ENCODE peak calls at places on chromosomes 12 and 14, in eight cellular contexts. H is body of pancreas, E is prostate gland, F is testis, M is A549, G is NB4, Z is heart left ventricle, L is uterus. K is an unnamed sample.

GRCh38 chr12:109621864-109622485 is 48.4 kb downstream of the MVK start:
- DNase-seq in H (no peak), E (no peak), F (no peak), M (no peak), G (no peak), Z (no peak), L (no peak), K (no peak)

GRCh38 chr12:64943686-64944085 is 119.2 kb downstream of the TBC1D30 start:
- DNase-seq in H (no peak), E (no peak), F (no peak), M (no peak), G (peak; percentile 59), Z (no peak), L (no peak), K (no peak)

GRCh38 chr14:56202256-56202655 is 84.0 kb downstream of the PELI2 start:
- DNase-seq in H (no peak), E (no peak), F (no peak), M (no peak), G (no peak), Z (no peak), L (no peak), K (no peak)

GRCh38 chr12:10624631-10625030 is 11.2 kb upstream of the MAGOHB start:
- DNase-seq in H (no peak), E (no peak), F (no peak), M (no peak), G (no peak), Z (no peak), L (no peak), K (no peak)

GRCh38 chr12:122094735-122095561 is 16.4 kb downstream of the MLXIP start:
- DNase-seq in H (no peak), E (no peak), F (no peak), M (no peak), G (peak; percentile 43), Z (no peak), L (no peak), K (no peak)

GRCh38 chr12:14975451-14975850 is 2.6 kb downstream of the PDE6H start:
- DNase-seq in H (no peak), E (no peak), F (no peak), M (no peak), G (no peak), Z (no peak), L (no peak), K (no peak)

GRCh38 chr12:14111230-14111865 is 129.9 kb upstream of the GRIN2B start:
- DNase-seq in H (no peak), E (no peak), F (no peak), M (peak; percentile 8), G (peak; percentile 4), Z (no peak), L (no peak), K (no peak)

GRCh38 chr14:41605550-41606248 is 977 bp upstream of the LRFN5 start:
- DNase-seq in H (no peak), E (no peak), F (peak; percentile 57), M (no peak), G (no peak), Z (no peak), L (peak; percentile 16), K (no peak)

GRCh38 chr12:2834581-2835491 is at the start of gene NRIP2:
- DNase-seq in H (peak; percentile 30), E (no peak), F (peak; percentile 42), M (no peak), G (no peak), Z (peak; percentile 44), L (peak; percentile 63), K (no peak)

GRCh38 chr12:3222935-3223334 is 145.8 kb downstream of the TSPAN9 start:
- DNase-seq in H (no peak), E (no peak), F (no peak), M (no peak), G (no peak), Z (no peak), L (no peak), K (no peak)

GRCh38 chr14:66228267-66228970 is 257.8 kb upstream of the CCDC196 start:
- DNase-seq in H (no peak), E (no peak), F (no peak), M (no peak), G (peak; percentile 3), Z (no peak), L (no peak), K (no peak)

GRCh38 chr12:108305520-108305919 is 33.6 kb downstream of the CMKLR1 start:
- DNase-seq in H (peak; percentile 64), E (peak; percentile 21), F (peak; percentile 87), M (no peak), G (peak; percentile 68), Z (peak; percentile 92), L (peak; percentile 94), K (peak; percentile 50)

GRCh38 chr14:94132285-94132887 is 3.0 kb upstream of the IFI27L2 start:
- DNase-seq in H (peak; percentile 59), E (peak; percentile 37), F (peak; percentile 83), M (peak; percentile 55), G (peak; percentile 73), Z (no peak), L (peak; percentile 62), K (no peak)

GRCh38 chr12:92369643-92370042 is 224.0 kb upstream of the BTG1 start:
- DNase-seq in H (no peak), E (no peak), F (no peak), M (no peak), G (no peak), Z (no peak), L (no peak), K (peak; percentile 59)

GRCh38 chr12:102478416-102479098 is 1.8 kb downstream of the IGF1 start:
- DNase-seq in H (no peak), E (no peak), F (no peak), M (no peak), G (no peak), Z (no peak), L (no peak), K (no peak)

GRCh38 chr12:47114481-47114892 is 34.7 kb upstream of the AMIGO2 start:
- DNase-seq in H (no peak), E (no peak), F (no peak), M (no peak), G (no peak), Z (no peak), L (no peak), K (no peak)

GRCh38 chr14:72878746-72879145 is 15.2 kb downstream of the DPF3 start:
- DNase-seq in H (no peak), E (no peak), F (no peak), M (no peak), G (no peak), Z (no peak), L (no peak), K (no peak)

GRCh38 chr14:77124345-77125274 is 17.0 kb downstream of the ZDHHC22 start:
- DNase-seq in H (peak; percentile 57), E (peak; percentile 37), F (peak; percentile 74), M (no peak), G (peak; percentile 18), Z (peak; percentile 36), L (no peak), K (no peak)

GRCh38 chr14:89792489-89793366 is 161.8 kb downstream of the EFCAB11 start:
- DNase-seq in H (no peak), E (no peak), F (no peak), M (no peak), G (no peak), Z (no peak), L (peak; percentile 38), K (no peak)

GRCh38 chr14:58426819-58427288 is 477 bp downstream of the TIMM9 start:
- DNase-seq in H (peak; percentile 61), E (peak; percentile 34), F (peak; percentile 74), M (peak; percentile 56), G (peak; percentile 78), Z (peak; percentile 58), L (peak; percentile 43), K (no peak)

GRCh38 chr12:128644664-128645296 is 179.0 kb downstream of the SLC15A4 start:
- DNase-seq in H (peak; percentile 41), E (peak; percentile 7), F (peak; percentile 77), M (peak; percentile 19), G (peak; percentile 42), Z (no peak), L (peak; percentile 19), K (peak; percentile 18)

GRCh38 chr14:104195854-104196253 is 57.5 kb downstream of the KIF26A start:
- DNase-seq in H (no peak), E (no peak), F (no peak), M (no peak), G (no peak), Z (no peak), L (no peak), K (no peak)

GRCh38 chr14:35534130-35534883 is at the start of gene INSM2:
- DNase-seq in H (peak; percentile 11), E (no peak), F (no peak), M (no peak), G (no peak), Z (no peak), L (no peak), K (no peak)

DNA sequence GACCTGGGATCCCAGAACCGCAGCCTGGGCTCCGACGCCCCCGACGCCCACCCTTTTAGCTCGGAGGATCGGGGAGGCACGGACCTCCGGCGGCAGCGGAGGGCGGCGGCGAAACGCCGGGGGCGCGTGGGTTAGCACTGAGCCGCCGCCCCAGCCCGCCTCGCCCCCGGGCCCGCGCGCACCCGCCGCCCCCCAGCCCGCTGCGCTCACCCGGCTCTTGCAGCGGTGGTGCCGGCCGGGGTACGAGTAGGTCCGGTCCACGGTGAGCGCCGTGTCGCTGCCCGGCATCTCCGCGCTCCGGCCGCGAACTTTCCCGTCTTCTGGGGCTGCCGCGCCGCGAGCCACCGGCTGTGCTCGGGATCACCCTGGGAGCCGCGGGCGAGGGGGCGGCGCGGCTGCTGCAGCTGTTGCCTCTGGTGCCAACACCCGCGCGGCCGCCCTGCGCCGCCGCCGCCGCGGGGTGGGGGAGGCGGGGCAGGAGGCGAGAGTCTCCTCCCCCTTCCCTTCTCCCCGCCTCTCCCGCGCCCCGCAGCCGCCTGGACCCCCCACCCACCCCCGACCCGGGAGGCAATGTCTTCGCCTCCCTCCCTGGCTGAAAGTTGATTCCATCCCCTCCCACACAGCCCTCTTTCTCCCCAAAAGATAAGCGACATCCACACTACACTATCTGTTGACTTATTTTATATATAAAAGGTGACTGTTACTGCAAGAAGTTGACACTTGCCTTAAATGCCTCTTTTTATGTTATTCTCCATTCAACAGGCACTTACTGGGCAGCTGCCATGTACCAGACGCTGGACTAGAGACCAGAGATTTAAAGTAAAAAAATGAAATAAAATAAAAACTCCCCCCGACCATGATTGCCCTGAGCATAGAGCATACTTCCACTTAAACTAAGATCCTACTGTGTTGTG is at the start of gene TMCC3:
- DNase-seq in H (peak; percentile 53), E (peak; percentile 39), F (peak; percentile 43), M (peak; percentile 28), G (peak; percentile 55), Z (peak; percentile 50), L (peak; percentile 21), K (no peak)
- TF ChIP-seq POLR2A in H (peak; percentile 33), E (peak; percentile 71), F (no peak), M (no peak), G (no peak), Z (peak; percentile 25), L (peak; percentile 69), K (no peak)

GRCh38 chr12:56751712-56752598 is at the start of gene PRIM1:
- DNase-seq in H (peak; percentile 84), E (peak; percentile 71), F (peak; percentile 91), M (peak; percentile 93), G (peak; percentile 95), Z (peak; percentile 80), L (peak; percentile 73), K (peak; percentile 90)
- TF ChIP-seq POLR2A in H (peak; percentile 62), E (peak; percentile 48), F (no peak), M (peak; percentile 61), G (peak; percentile 92), Z (peak; percentile 40), L (peak; percentile 43), K (peak; percentile 60)

GRCh38 chr14:24315807-24316596 is 4.7 kb downstream of the LTB4R start:
- DNase-seq in H (peak; percentile 48), E (no peak), F (peak; percentile 48), M (no peak), G (no peak), Z (peak; percentile 63), L (no peak), K (no peak)
- TF ChIP-seq POLR2A in H (no peak), E (no peak), F (no peak), M (no peak), G (no peak), Z (no peak), L (no peak), K (no peak)

GRCh38 chr14:68947802-68948201 is 31.3 kb downstream of the ACTN1 start:
- DNase-seq in H (peak; percentile 65), E (peak; percentile 36), F (peak; percentile 41), M (no peak), G (peak; percentile 99), Z (peak; percentile 84), L (peak; percentile 71), K (no peak)
- TF ChIP-seq POLR2A in H (no peak), E (no peak), F (no peak), M (no peak), G (no peak), Z (no peak), L (no peak), K (no peak)

K was measured in H54.